ENCODE peak calls at places on chromosome 13, in six cellular contexts. E is OCI-M1; M is GM10248; I is glomerular endothelial cell; B is stimulated activated CD4-positive, alpha-beta T cell treated with anti-CD3 and anti-CD28 coated beads, Interleukin-1b, Interleukin-23, amount 100 ng/mL, for 1 hour; G is activated CD8-positive, alpha-beta memory T cell treated with anti-CD3 and anti-CD28 coated beads for 48 hours. J is an unnamed sample.
A peak's percentile ranks its signal among the peaks of the same experiment; 100 is the strongest.

GRCh38 chr13:99976502-99977115 is 5.0 kb upstream of the ZIC2 start:
- DNase-seq in E (no peak), M (no peak), I (no peak), B (no peak), G (no peak), J (no peak)

GRCh38 chr13:102830646-102831045 is 15.2 kb upstream of the ERCC5 start:
- DNase-seq in E (no peak), M (no peak), I (no peak), B (no peak), G (no peak), J (no peak)

GRCh38 chr13:105804561-105805190 is 730.8 kb downstream of the EFNB2 start:
- DNase-seq in E (no peak), M (no peak), I (no peak), B (no peak), G (no peak), J (no peak)

GRCh38 chr13:31885994-31886393 is 145.6 kb upstream of the FRY start:
- DNase-seq in E (no peak), M (no peak), I (no peak), B (no peak), G (no peak), J (no peak)

GRCh38 chr13:64446372-64446771 is 2783.8 kb downstream of the PCDH9 start:
- DNase-seq in E (peak; percentile 35), M (no peak), I (no peak), B (no peak), G (no peak), J (no peak)

GRCh38 chr13:109840201-109840892 is 54.0 kb upstream of the IRS2 start:
- DNase-seq in E (peak; percentile 50), M (no peak), I (no peak), B (no peak), G (peak; percentile 2), J (no peak)

GRCh38 chr13:48504606-48505369 is 28.1 kb downstream of the RCBTB2 start:
- DNase-seq in E (no peak), M (no peak), I (no peak), B (no peak), G (no peak), J (no peak)

GRCh38 chr13:43227721-43228120 is 204.3 kb downstream of the DNAJC15 start:
- DNase-seq in E (no peak), M (no peak), I (no peak), B (no peak), G (no peak), J (no peak)

J was measured in activated B cell treated with CpG ODN at 0.5 μM for 24 hours.